ENCODE peak calls at places on chromosomes 11 and 22, in four cellular contexts. U, N, P and E are unnamed samples.

GRCh38 chr11:405323-405975 is 9.3 kb downstream of the SIGIRR start:
- DNase-seq in N (no peak), P (no peak), U (no peak), E (no peak)

GRCh38 chr22:17098379-17098819 is 13.6 kb downstream of the IL17RA start:
- DNase-seq in P (no peak), N (no peak), U (no peak), E (no peak)

GRCh38 chr11:19472679-19473078 is 231.9 kb upstream of the E2F8 start:
- DNase-seq in N (no peak), P (no peak), U (no peak), E (no peak)

GRCh38 chr11:57203359-57203758 is 21.6 kb downstream of the LRRC55 start:
- DNase-seq in P (peak), U (peak), N (no peak), E (no peak)

GRCh38 chr22:30445438-30445936 is 19.9 kb downstream of the MTFP1 start:
- DNase-seq in P (no peak), N (no peak), U (no peak), E (no peak)

GRCh38 chr22:46105494-46106278 is 44.6 kb upstream of the PPARA start:
- DNase-seq in N (no peak), U (no peak), P (no peak), E (no peak)

GRCh38 chr11:2387266-2387982 is 10.3 kb downstream of the CD81 start:
- DNase-seq in U (peak), N (no peak), P (peak), E (no peak)

GRCh38 chr11:3160252-3161031 is 4.7 kb downstream of the OSBPL5 start:
- DNase-seq in P (peak), U (peak), N (no peak), E (peak)

GRCh38 chr11:76806608-76807205 is 23.6 kb downstream of the TSKU start:
- DNase-seq in N (no peak), P (no peak), U (no peak), E (no peak)

DNA sequence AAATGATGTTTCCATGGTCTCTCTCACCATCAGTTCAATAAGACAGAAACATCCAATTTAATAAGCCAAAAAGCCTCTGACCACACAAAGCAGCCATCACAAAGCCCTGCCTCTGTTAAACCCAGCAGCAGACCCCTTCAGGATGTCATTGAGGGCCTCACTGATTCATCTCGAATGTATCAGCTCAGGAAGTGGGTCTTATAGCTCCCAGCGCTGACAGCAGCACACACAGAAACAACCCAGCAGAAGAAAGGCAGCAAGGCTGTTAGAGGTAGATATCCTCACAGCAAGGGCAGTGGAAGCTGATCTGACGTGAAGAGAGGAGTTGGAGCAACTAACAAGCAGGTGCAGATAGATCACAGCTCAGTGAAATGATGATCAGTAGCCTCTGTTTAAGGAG is 86.3 kb upstream of the NCAM1 start:
- DNase-seq in U (no peak), N (no peak), P (no peak), E (no peak)
- TF ChIP-seq EZH2phosphoT487 in U (no peak), N (no peak), P (no peak), E (no peak)

DNA sequence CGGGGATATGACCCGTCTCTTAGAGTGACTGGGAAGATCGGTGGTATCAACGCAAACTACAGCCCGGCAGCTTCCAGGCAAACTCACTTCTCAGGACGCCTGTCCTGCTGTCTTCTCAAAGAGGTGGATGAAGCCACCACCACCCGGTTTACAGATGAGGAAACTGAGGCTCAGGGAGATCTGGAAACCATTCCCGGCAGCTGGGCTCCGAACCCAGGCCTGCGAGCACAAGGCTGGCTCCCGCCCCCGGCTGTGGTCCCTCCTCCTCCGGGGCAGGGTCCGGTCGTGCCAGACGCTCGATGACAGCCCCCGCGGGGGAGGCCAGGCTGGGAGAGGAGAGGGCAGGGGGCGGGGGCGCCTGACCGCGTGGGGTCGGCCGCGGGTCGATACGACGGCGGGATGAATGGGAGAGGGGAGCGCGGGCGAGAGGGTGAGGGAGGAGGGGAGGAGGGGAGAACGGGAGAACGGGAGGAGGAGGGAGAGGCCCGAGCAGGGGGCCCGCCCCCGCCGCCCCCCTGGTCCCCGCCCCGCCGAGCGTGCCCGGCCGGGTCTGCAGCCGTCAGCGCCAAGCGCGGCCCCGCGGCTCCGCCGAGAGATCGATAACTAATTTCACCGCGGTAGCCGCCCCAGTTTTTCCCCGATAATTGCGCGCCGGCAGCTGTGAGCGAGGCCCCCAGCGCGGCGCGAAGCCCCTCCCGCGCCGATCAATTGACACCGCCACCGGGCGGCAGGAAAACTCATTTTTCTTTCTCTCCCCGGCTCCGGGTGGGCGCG is 14.0 kb downstream of the IGLL1 start:
- DNase-seq in U (peak), N (no peak), P (peak), E (no peak)
- H3K9ac ChIP-seq in U (no peak), N (no peak), P (no peak), E (no peak)

GRCh38 chr22:20037419-20037818 is 16.5 kb downstream of the TANGO2 start:
- DNase-seq in P (no peak), U (no peak), N (no peak), E (no peak)

GRCh38 chr22:20040801-20041200 is 19.9 kb downstream of the TANGO2 start:
- DNase-seq in P (no peak), U (no peak), N (no peak), E (no peak)

GRCh38 chr22:20039683-20040325 is 18.9 kb downstream of the TANGO2 start:
- DNase-seq in P (no peak), N (no peak), U (no peak), E (no peak)

GRCh38 chr22:20036535-20037392 is 15.9 kb downstream of the TANGO2 start:
- DNase-seq in N (no peak), U (no peak), P (no peak), E (no peak)

DNA sequence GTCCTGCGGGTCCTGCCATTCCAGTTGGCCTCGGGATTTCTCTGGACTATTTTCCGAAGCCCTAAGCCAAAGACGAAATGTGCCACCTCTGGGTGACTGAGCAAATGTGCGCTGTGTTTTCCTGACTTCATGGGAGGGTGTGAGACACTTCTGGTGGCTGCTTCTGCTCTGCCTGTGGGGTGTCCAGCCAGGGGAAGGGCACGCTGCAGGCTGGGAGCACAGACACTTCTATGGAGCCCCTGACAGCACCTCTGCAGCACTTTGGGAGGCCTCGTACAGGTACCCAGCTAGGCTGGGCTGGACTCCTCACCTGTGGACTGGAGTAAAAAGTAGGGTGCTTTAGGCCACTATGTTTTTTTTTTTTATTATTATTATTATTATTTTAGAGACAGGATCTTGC is 17.7 kb downstream of the TANGO2 start:
- DNase-seq in U (no peak), N (no peak), P (no peak), E (no peak)
- TF ChIP-seq EZH2phosphoT487 in U (no peak), N (no peak), P (no peak), E (no peak)

DNA sequence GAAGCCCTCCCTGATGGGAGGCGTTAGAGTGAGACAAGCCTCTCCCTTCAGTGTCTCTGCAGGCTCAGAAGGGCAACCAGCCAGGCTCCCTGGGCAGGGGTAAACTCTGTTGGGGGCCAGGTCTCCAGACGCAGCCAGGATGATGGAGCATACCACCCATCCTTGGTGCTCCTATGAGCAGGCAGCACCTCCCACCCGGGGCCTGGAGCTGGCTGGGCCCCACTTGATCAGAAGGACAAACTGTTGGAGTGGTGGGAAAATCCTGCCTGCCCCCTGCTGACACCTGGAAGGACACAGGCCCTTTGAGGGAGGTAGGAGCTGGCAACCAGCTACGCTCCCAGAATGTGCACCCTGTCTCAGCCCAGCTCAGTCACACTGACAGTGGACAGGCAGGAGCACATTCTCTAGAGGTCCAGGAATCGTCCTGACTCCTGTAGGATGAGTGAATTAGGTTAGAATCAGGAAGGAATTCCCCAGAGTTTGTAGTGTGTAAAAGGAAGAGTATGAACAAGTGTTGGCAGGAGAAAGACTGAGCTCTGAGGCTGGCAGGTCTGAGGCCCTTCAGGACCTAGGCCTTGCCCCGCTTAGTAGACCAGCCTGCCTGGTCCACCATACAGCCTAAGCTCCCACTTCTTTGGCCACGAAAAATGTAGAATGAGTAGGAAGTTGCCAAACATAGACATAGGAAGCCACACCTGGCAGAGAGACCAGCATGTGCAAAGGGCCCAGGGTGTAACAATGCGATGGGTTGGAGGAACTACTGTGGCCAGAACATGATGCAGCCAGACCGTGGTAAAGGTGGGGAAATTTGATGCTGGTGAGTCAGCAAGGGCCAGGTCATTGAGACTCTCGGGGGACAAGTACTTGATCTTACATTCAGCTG is 19.1 kb downstream of the ARHGEF17 start:
- DNase-seq in P (no peak), U (no peak), N (peak), E (no peak)
- H3K9ac ChIP-seq in P (no peak), U (no peak), N (no peak), E (peak)

GRCh38 chr11:134792677-134793076 is 380.6 kb upstream of the B3GAT1 start:
- DNase-seq in P (peak), U (no peak), N (no peak), E (no peak)
- TF ChIP-seq EZH2phosphoT487 in P (peak), U (no peak), N (no peak), E (no peak)

GRCh38 chr11:64165482-64165841 is 451 bp downstream of the MACROD1 start:
- DNase-seq in N (peak), P (no peak), U (no peak), E (no peak)
- H3K9ac ChIP-seq in N (peak), P (no peak), U (peak), E (peak)

GRCh38 chr11:133619397-133619796 is 87.1 kb upstream of the OPCML start:
- DNase-seq in U (no peak), P (peak), N (no peak), E (no peak)

GRCh38 chr11:133618500-133618899 is 86.2 kb upstream of the OPCML start:
- DNase-seq in U (no peak), P (no peak), N (no peak), E (no peak)

GRCh38 chr11:133619973-133620372 is 87.7 kb upstream of the OPCML start:
- DNase-seq in U (peak), P (peak), N (no peak), E (no peak)
- TF ChIP-seq EZH2phosphoT487 in U (no peak), P (no peak), N (no peak), E (no peak)

DNA sequence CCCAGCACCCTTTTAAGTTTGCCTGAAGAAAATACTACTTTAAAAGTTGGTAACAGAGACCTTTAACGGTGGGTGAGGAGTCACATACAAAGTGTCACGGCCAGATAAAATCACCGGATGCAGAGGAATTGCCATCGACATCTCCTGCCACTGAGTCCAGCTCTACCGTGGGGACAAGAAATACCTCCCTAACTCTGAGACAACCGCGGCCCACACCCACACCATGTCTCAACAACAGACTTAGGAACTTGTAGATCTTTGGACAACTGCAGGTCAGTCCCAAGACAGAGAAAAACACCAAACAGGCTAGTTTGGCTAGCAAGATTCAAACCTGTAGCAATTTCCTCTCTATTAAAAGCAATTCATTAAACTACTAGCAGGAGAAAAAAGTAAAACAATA is 669 bp downstream of the ETS1 start:
- DNase-seq in P (no peak), N (no peak), U (no peak), E (no peak)
- H3K9ac ChIP-seq in P (no peak), N (no peak), U (no peak), E (no peak)

DNA sequence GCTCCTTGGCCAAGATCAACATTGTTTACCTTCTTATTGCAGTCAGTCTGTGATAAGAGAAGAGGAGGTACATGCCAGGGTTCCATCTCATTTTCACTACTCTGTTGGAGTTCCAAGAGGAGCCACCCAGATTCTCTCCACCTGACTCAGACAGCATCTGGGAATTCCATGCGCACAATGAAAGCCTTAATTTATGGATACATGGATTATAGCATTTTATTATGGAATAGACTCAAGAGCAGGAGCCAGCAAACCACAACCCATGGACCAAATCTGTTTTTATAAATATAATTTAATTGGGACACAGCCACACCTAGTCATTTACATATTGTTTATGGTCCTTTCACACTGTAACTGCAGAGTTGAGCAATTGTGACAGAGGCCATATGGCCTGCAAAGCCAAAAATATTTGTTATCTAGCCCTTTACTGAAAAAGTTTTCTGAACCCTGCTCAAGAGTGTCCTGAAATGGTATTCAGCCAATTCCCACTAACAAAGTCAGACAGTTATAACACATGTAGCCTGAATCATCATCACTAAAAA is 104.7 kb upstream of the TEAD1 start:
- DNase-seq in U (no peak), N (no peak), P (no peak), E (no peak)
- TF ChIP-seq EZH2phosphoT487 in U (no peak), N (no peak), P (no peak), E (no peak)